ENCODE peak calls at places on chromosomes 5 and 9, in ten cellular contexts. One of them, this sample, is unnamed.
A peak's percentile ranks its signal among the peaks of the same experiment; 100 is the strongest.

GRCh38 chr9:105930007-105930627 is 235.8 kb downstream of the TMEM38B start:
- DNase-seq in CD8-positive, alpha-beta T cell: no peak
- DNase-seq in RWPE1: no peak
- DNase-seq in AG04449: no peak
- DNase-seq in lower lobe of right lung: no peak
- DNase-seq in WTC11: no peak
- DNase-seq in astrocyte of the spinal cord: no peak
- DNase-seq in heart right ventricle: peak; percentile 8
- DNase-seq in progenitor cell of endocrine pancreas: no peak
- DNase-seq in GM10248: no peak
- DNase-seq in this sample: no peak

GRCh38 chr9:72872718-72873117 is 80.1 kb downstream of the ALDH1A1 start:
- DNase-seq in heart right ventricle: no peak
- DNase-seq in astrocyte of the spinal cord: no peak
- DNase-seq in lower lobe of right lung: no peak
- DNase-seq in GM10248: no peak
- DNase-seq in AG04449: no peak
- DNase-seq in CD8-positive, alpha-beta T cell: no peak
- DNase-seq in WTC11: no peak
- DNase-seq in RWPE1: no peak
- DNase-seq in progenitor cell of endocrine pancreas: no peak
- DNase-seq in this sample: no peak

GRCh38 chr5:153919161-153919560 is 119.5 kb downstream of the FAM114A2 start:
- DNase-seq in lower lobe of right lung: no peak
- DNase-seq in astrocyte of the spinal cord: no peak
- DNase-seq in progenitor cell of endocrine pancreas: no peak
- DNase-seq in heart right ventricle: no peak
- DNase-seq in CD8-positive, alpha-beta T cell: no peak
- DNase-seq in WTC11: no peak
- DNase-seq in AG04449: no peak
- DNase-seq in RWPE1: no peak
- DNase-seq in GM10248: no peak
- DNase-seq in this sample: no peak

GRCh38 chr5:95809414-95809960 is 13.0 kb downstream of the GLRX start:
- DNase-seq in GM10248: no peak
- DNase-seq in astrocyte of the spinal cord: peak; percentile 37
- DNase-seq in heart right ventricle: peak; percentile 34
- DNase-seq in RWPE1: no peak
- DNase-seq in lower lobe of right lung: no peak
- DNase-seq in progenitor cell of endocrine pancreas: no peak
- DNase-seq in CD8-positive, alpha-beta T cell: no peak
- DNase-seq in AG04449: no peak
- DNase-seq in WTC11: no peak
- DNase-seq in this sample: no peak

GRCh38 chr5:61182449-61182848 is 20.2 kb upstream of the SMIM15 start:
- DNase-seq in AG04449: no peak
- DNase-seq in CD8-positive, alpha-beta T cell: no peak
- DNase-seq in lower lobe of right lung: no peak
- DNase-seq in heart right ventricle: no peak
- DNase-seq in RWPE1: no peak
- DNase-seq in GM10248: no peak
- DNase-seq in progenitor cell of endocrine pancreas: no peak
- DNase-seq in WTC11: no peak
- DNase-seq in astrocyte of the spinal cord: no peak
- DNase-seq in this sample: no peak

GRCh38 chr9:109913461-109913810 is 133.4 kb downstream of the PALM2AKAP2 start:
- DNase-seq in lower lobe of right lung: no peak
- DNase-seq in WTC11: no peak
- DNase-seq in astrocyte of the spinal cord: no peak
- DNase-seq in heart right ventricle: no peak
- DNase-seq in RWPE1: no peak
- DNase-seq in AG04449: no peak
- DNase-seq in GM10248: no peak
- DNase-seq in progenitor cell of endocrine pancreas: no peak
- DNase-seq in CD8-positive, alpha-beta T cell: no peak
- DNase-seq in this sample: no peak

GRCh38 chr5:119476341-119476740 is 24.0 kb downstream of the HSD17B4 start:
- DNase-seq in heart right ventricle: no peak
- DNase-seq in RWPE1: no peak
- DNase-seq in WTC11: no peak
- DNase-seq in astrocyte of the spinal cord: no peak
- DNase-seq in GM10248: no peak
- DNase-seq in lower lobe of right lung: no peak
- DNase-seq in CD8-positive, alpha-beta T cell: no peak
- DNase-seq in progenitor cell of endocrine pancreas: no peak
- DNase-seq in AG04449: no peak
- DNase-seq in this sample: no peak

GRCh38 chr9:17422994-17423680 is 155.7 kb upstream of the SH3GL2 start:
- DNase-seq in GM10248: no peak
- DNase-seq in CD8-positive, alpha-beta T cell: no peak
- DNase-seq in progenitor cell of endocrine pancreas: no peak
- DNase-seq in RWPE1: no peak
- DNase-seq in AG04449: no peak
- DNase-seq in astrocyte of the spinal cord: no peak
- DNase-seq in lower lobe of right lung: peak; percentile 48
- DNase-seq in heart right ventricle: no peak
- DNase-seq in WTC11: no peak
- DNase-seq in this sample: no peak

GRCh38 chr5:981466-981865 is 27.1 kb upstream of the NKD2 start:
- DNase-seq in CD8-positive, alpha-beta T cell: no peak
- DNase-seq in lower lobe of right lung: no peak
- DNase-seq in RWPE1: no peak
- DNase-seq in AG04449: no peak
- DNase-seq in progenitor cell of endocrine pancreas: no peak
- DNase-seq in GM10248: no peak
- DNase-seq in heart right ventricle: no peak
- DNase-seq in WTC11: no peak
- DNase-seq in astrocyte of the spinal cord: no peak
- DNase-seq in this sample: no peak

GRCh38 chr5:26553079-26553478 is 485.3 kb downstream of the CDH9 start:
- DNase-seq in heart right ventricle: no peak
- DNase-seq in lower lobe of right lung: no peak
- DNase-seq in GM10248: no peak
- DNase-seq in AG04449: no peak
- DNase-seq in CD8-positive, alpha-beta T cell: no peak
- DNase-seq in progenitor cell of endocrine pancreas: no peak
- DNase-seq in astrocyte of the spinal cord: peak; percentile 89
- DNase-seq in RWPE1: peak; percentile 44
- DNase-seq in WTC11: no peak
- DNase-seq in this sample: no peak

GRCh38 chr5:60483046-60483445 is 216.9 kb downstream of the DEPDC1B start:
- DNase-seq in RWPE1: no peak
- DNase-seq in lower lobe of right lung: no peak
- DNase-seq in heart right ventricle: no peak
- DNase-seq in progenitor cell of endocrine pancreas: no peak
- DNase-seq in AG04449: no peak
- DNase-seq in CD8-positive, alpha-beta T cell: no peak
- DNase-seq in astrocyte of the spinal cord: no peak
- DNase-seq in WTC11: no peak
- DNase-seq in GM10248: no peak
- DNase-seq in this sample: no peak

GRCh38 chr5:82349651-82350050 is 71.5 kb upstream of the RPS23 start:
- DNase-seq in astrocyte of the spinal cord: no peak
- DNase-seq in heart right ventricle: no peak
- DNase-seq in AG04449: no peak
- DNase-seq in progenitor cell of endocrine pancreas: no peak
- DNase-seq in RWPE1: peak; percentile 38
- DNase-seq in WTC11: peak; percentile 79
- DNase-seq in GM10248: no peak
- DNase-seq in lower lobe of right lung: no peak
- DNase-seq in CD8-positive, alpha-beta T cell: no peak
- DNase-seq in this sample: no peak

GRCh38 chr9:36470891-36471290 is 70.8 kb upstream of the RNF38 start:
- DNase-seq in lower lobe of right lung: peak; percentile 73
- DNase-seq in AG04449: no peak
- DNase-seq in WTC11: no peak
- DNase-seq in GM10248: peak; percentile 81
- DNase-seq in progenitor cell of endocrine pancreas: no peak
- DNase-seq in RWPE1: peak; percentile 73
- DNase-seq in astrocyte of the spinal cord: peak; percentile 64
- DNase-seq in heart right ventricle: peak; percentile 58
- DNase-seq in CD8-positive, alpha-beta T cell: peak; percentile 46
- DNase-seq in this sample: peak; percentile 39

GRCh38 chr5:164672931-164673694 is 1167.7 kb downstream of the MAT2B start:
- DNase-seq in AG04449: no peak
- DNase-seq in WTC11: no peak
- DNase-seq in CD8-positive, alpha-beta T cell: no peak
- DNase-seq in heart right ventricle: no peak
- DNase-seq in lower lobe of right lung: no peak
- DNase-seq in astrocyte of the spinal cord: peak; percentile 18
- DNase-seq in progenitor cell of endocrine pancreas: no peak
- DNase-seq in RWPE1: peak; percentile 23
- DNase-seq in GM10248: no peak
- DNase-seq in this sample: no peak
- TF ChIP-seq CTCF in AG04449: no peak
- TF ChIP-seq CTCF in WTC11: no peak
- TF ChIP-seq CTCF in CD8-positive, alpha-beta T cell: no peak
- TF ChIP-seq CTCF in heart right ventricle: no peak
- TF ChIP-seq CTCF in lower lobe of right lung: peak; percentile 16
- TF ChIP-seq CTCF in astrocyte of the spinal cord: peak; percentile 34
- TF ChIP-seq CTCF in progenitor cell of endocrine pancreas: peak; percentile 40
- TF ChIP-seq CTCF in RWPE1: peak; percentile 37
- TF ChIP-seq CTCF in GM10248: no peak
- TF ChIP-seq CTCF in this sample: no peak

GRCh38 chr5:43486353-43486752 is 2.7 kb upstream of the TMEM267 start:
- DNase-seq in WTC11: no peak
- DNase-seq in progenitor cell of endocrine pancreas: no peak
- DNase-seq in CD8-positive, alpha-beta T cell: no peak
- DNase-seq in RWPE1: no peak
- DNase-seq in lower lobe of right lung: no peak
- DNase-seq in heart right ventricle: no peak
- DNase-seq in astrocyte of the spinal cord: no peak
- DNase-seq in AG04449: no peak
- DNase-seq in GM10248: no peak
- DNase-seq in this sample: no peak

GRCh38 chr5:43482490-43483064 is 1.1 kb downstream of the TMEM267 start:
- DNase-seq in lower lobe of right lung: no peak
- DNase-seq in progenitor cell of endocrine pancreas: no peak
- DNase-seq in AG04449: no peak
- DNase-seq in WTC11: no peak
- DNase-seq in RWPE1: peak; percentile 37
- DNase-seq in astrocyte of the spinal cord: peak; percentile 33
- DNase-seq in CD8-positive, alpha-beta T cell: no peak
- DNase-seq in heart right ventricle: no peak
- DNase-seq in GM10248: peak; percentile 15
- DNase-seq in this sample: peak; percentile 18

GRCh38 chr5:43485406-43485805 is 1.7 kb upstream of the TMEM267 start:
- DNase-seq in lower lobe of right lung: no peak
- DNase-seq in AG04449: no peak
- DNase-seq in progenitor cell of endocrine pancreas: no peak
- DNase-seq in GM10248: no peak
- DNase-seq in CD8-positive, alpha-beta T cell: no peak
- DNase-seq in WTC11: no peak
- DNase-seq in RWPE1: no peak
- DNase-seq in astrocyte of the spinal cord: no peak
- DNase-seq in heart right ventricle: no peak
- DNase-seq in this sample: no peak

GRCh38 chr5:43483210-43484048 is at the start of gene TMEM267:
- DNase-seq in CD8-positive, alpha-beta T cell: peak; percentile 82
- DNase-seq in WTC11: peak; percentile 84
- DNase-seq in AG04449: peak; percentile 49
- DNase-seq in heart right ventricle: peak; percentile 93
- DNase-seq in RWPE1: peak; percentile 89
- DNase-seq in astrocyte of the spinal cord: peak; percentile 97
- DNase-seq in progenitor cell of endocrine pancreas: peak; percentile 69
- DNase-seq in lower lobe of right lung: peak; percentile 96
- DNase-seq in GM10248: peak; percentile 91
- DNase-seq in this sample: peak; percentile 86

GRCh38 chr5:43484049-43484849 is 584 bp upstream of the TMEM267 start:
- DNase-seq in WTC11: peak; percentile 82
- DNase-seq in progenitor cell of endocrine pancreas: peak; percentile 73
- DNase-seq in AG04449: peak; percentile 29
- DNase-seq in GM10248: peak; percentile 77
- DNase-seq in CD8-positive, alpha-beta T cell: peak; percentile 83
- DNase-seq in RWPE1: peak; percentile 87
- DNase-seq in astrocyte of the spinal cord: peak; percentile 88
- DNase-seq in heart right ventricle: peak; percentile 75
- DNase-seq in lower lobe of right lung: peak; percentile 89
- DNase-seq in this sample: peak; percentile 68
- TF ChIP-seq CTCF in WTC11: peak; percentile 15
- TF ChIP-seq CTCF in progenitor cell of endocrine pancreas: peak; percentile 77
- TF ChIP-seq CTCF in AG04449: peak; percentile 70
- TF ChIP-seq CTCF in GM10248: peak; percentile 78
- TF ChIP-seq CTCF in CD8-positive, alpha-beta T cell: peak; percentile 73
- TF ChIP-seq CTCF in RWPE1: peak; percentile 92
- TF ChIP-seq CTCF in astrocyte of the spinal cord: peak; percentile 70
- TF ChIP-seq CTCF in heart right ventricle: peak; percentile 70
- TF ChIP-seq CTCF in lower lobe of right lung: peak; percentile 77
- TF ChIP-seq CTCF in this sample: peak; percentile 64

GRCh38 chr9:123871781-123872180 is 58.1 kb downstream of the DENND1A start:
- DNase-seq in GM10248: no peak
- DNase-seq in heart right ventricle: no peak
- DNase-seq in AG04449: no peak
- DNase-seq in RWPE1: no peak
- DNase-seq in lower lobe of right lung: no peak
- DNase-seq in CD8-positive, alpha-beta T cell: no peak
- DNase-seq in WTC11: no peak
- DNase-seq in progenitor cell of endocrine pancreas: no peak
- DNase-seq in astrocyte of the spinal cord: no peak
- DNase-seq in this sample: no peak
- TF ChIP-seq CTCF in GM10248: no peak
- TF ChIP-seq CTCF in heart right ventricle: no peak
- TF ChIP-seq CTCF in AG04449: no peak
- TF ChIP-seq CTCF in RWPE1: no peak
- TF ChIP-seq CTCF in lower lobe of right lung: no peak
- TF ChIP-seq CTCF in CD8-positive, alpha-beta T cell: no peak
- TF ChIP-seq CTCF in WTC11: no peak
- TF ChIP-seq CTCF in progenitor cell of endocrine pancreas: no peak
- TF ChIP-seq CTCF in astrocyte of the spinal cord: no peak
- TF ChIP-seq CTCF in this sample: no peak

GRCh38 chr9:100697339-100697738 is 119.5 kb downstream of the CAVIN4 start:
- DNase-seq in RWPE1: no peak
- DNase-seq in lower lobe of right lung: no peak
- DNase-seq in GM10248: no peak
- DNase-seq in CD8-positive, alpha-beta T cell: no peak
- DNase-seq in WTC11: no peak
- DNase-seq in AG04449: no peak
- DNase-seq in progenitor cell of endocrine pancreas: no peak
- DNase-seq in heart right ventricle: no peak
- DNase-seq in astrocyte of the spinal cord: no peak
- DNase-seq in this sample: no peak

DNA sequence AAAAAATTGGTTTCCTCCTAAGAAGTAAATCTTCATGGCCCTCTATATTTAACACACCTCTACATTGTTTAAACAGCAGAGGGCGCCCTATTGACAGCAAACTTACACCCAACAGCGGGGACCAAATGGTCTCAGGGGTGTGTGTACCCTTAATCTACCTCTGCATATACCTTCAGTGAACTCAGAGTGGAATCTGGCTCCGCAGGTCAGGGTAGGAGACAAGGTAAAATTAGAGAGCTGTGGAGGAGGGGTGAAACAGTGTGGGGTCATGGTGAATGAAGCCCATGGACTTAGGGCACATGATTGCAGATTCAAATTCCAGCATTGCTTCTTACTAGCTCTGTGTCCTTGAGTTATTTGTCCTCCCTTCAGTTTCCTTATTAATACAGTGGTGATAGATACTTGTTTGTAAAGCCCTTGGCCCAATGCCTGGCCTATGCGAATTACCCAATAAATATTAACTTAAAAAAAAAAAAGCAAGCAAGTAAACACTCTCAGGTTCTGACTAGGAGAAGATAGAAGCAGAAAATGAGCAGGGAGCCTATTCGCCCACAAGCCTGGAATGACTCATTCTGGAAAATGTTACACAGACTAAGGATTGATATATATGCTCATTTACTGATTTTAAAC is 122.9 kb downstream of the CAVIN4 start:
- DNase-seq in AG04449: no peak
- DNase-seq in progenitor cell of endocrine pancreas: no peak
- DNase-seq in CD8-positive, alpha-beta T cell: no peak
- DNase-seq in astrocyte of the spinal cord: no peak
- DNase-seq in lower lobe of right lung: no peak
- DNase-seq in heart right ventricle: no peak
- DNase-seq in WTC11: peak; percentile 44
- DNase-seq in GM10248: no peak
- DNase-seq in RWPE1: no peak
- DNase-seq in this sample: no peak
- TF ChIP-seq CTCF in AG04449: no peak
- TF ChIP-seq CTCF in progenitor cell of endocrine pancreas: peak; percentile 80
- TF ChIP-seq CTCF in CD8-positive, alpha-beta T cell: no peak
- TF ChIP-seq CTCF in astrocyte of the spinal cord: peak; percentile 25
- TF ChIP-seq CTCF in lower lobe of right lung: peak; percentile 33
- TF ChIP-seq CTCF in heart right ventricle: peak; percentile 49
- TF ChIP-seq CTCF in WTC11: peak; percentile 48
- TF ChIP-seq CTCF in GM10248: peak; percentile 32
- TF ChIP-seq CTCF in RWPE1: peak; percentile 56
- TF ChIP-seq CTCF in this sample: peak; percentile 12